ENCODE peak calls at places on chromosomes 12 and 14, in four cellular contexts. K, R, V and S are unnamed samples.

GRCh38 chr14:66141733-66142132 is 344.4 kb upstream of the CCDC196 start:
- DNase-seq in K (no peak), R (no peak), V (no peak), S (no peak)

GRCh38 chr14:100835278-100836052 is 9.5 kb downstream of the MEG3 start:
- DNase-seq in K (no peak), R (no peak), V (no peak), S (no peak)

GRCh38 chr12:123075591-123076171 is 75.2 kb downstream of the PITPNM2 start:
- DNase-seq in K (peak), R (peak), V (peak), S (peak)

GRCh38 chr14:78253986-78254385 is 83.8 kb downstream of the NRXN3 start:
- DNase-seq in K (no peak), R (no peak), V (no peak), S (no peak)

GRCh38 chr14:85487215-85487614 is 42.7 kb upstream of the FLRT2 start:
- DNase-seq in K (no peak), R (peak), V (no peak), S (no peak)

GRCh38 chr12:28611115-28611435 is 420.8 kb downstream of the CCDC91 start:
- DNase-seq in K (no peak), R (peak), V (no peak), S (no peak)

GRCh38 chr14:43894534-43894933 is 612.5 kb downstream of the FSCB start:
- DNase-seq in K (no peak), R (peak), V (no peak), S (no peak)

GRCh38 chr12:96108321-96108720 is 72.9 kb upstream of the LTA4H start:
- DNase-seq in K (no peak), R (no peak), V (no peak), S (no peak)

GRCh38 chr14:72599579-72600470 is 294.1 kb downstream of the DPF3 start:
- DNase-seq in K (no peak), R (no peak), V (no peak), S (no peak)

GRCh38 chr14:38432186-38432585 is 176.3 kb upstream of the CLEC14A start:
- DNase-seq in K (no peak), R (no peak), V (no peak), S (no peak)

GRCh38 chr12:116876151-116876869 is 4.9 kb downstream of the HRK start:
- DNase-seq in K (no peak), R (no peak), V (no peak), S (no peak)

GRCh38 chr12:98532687-98533304 is 17.4 kb downstream of the TMPO start:
- DNase-seq in K (no peak), R (peak), V (peak), S (peak)

GRCh38 chr12:91109148-91109564 is 2.1 kb downstream of the LUM start:
- DNase-seq in K (peak), R (peak), V (peak), S (peak)

GRCh38 chr12:45785315-45785714 is 55.8 kb downstream of the ARID2 start:
- DNase-seq in K (no peak), R (no peak), V (no peak), S (no peak)

GRCh38 chr12:32031109-32031508 is 71.9 kb downstream of the RESF1 start:
- DNase-seq in K (no peak), R (no peak), V (no peak), S (no peak)

GRCh38 chr12:93813181-93813580 is 136.0 kb downstream of the CRADD start:
- DNase-seq in K (no peak), R (no peak), V (no peak), S (no peak)

GRCh38 chr14:82080319-82080718 is 546.7 kb upstream of the SEL1L start:
- DNase-seq in K (peak), R (no peak), V (no peak), S (no peak)

GRCh38 chr12:25970082-25970481 is 11.6 kb downstream of the RASSF8 start:
- DNase-seq in K (no peak), R (no peak), V (no peak), S (no peak)

GRCh38 chr12:65269603-65270002 is 8.9 kb upstream of the MSRB3 start:
- DNase-seq in K (no peak), R (peak), V (no peak), S (no peak)

GRCh38 chr12:127343941-127344340 is 923.0 kb upstream of the TMEM132C start:
- DNase-seq in K (no peak), R (no peak), V (no peak), S (no peak)

GRCh38 chr14:65287264-65288131 is 125.0 kb upstream of the FUT8 start:
- DNase-seq in K (no peak), R (no peak), V (no peak), S (no peak)

GRCh38 chr12:94557896-94558295 is 92.5 kb downstream of the TMCC3 start:
- DNase-seq in K (no peak), R (no peak), V (no peak), S (no peak)

GRCh38 chr12:51377099-51377984 is 13.9 kb downstream of the GALNT6 start:
- DNase-seq in K (no peak), R (no peak), V (no peak), S (no peak)

GRCh38 chr14:72752034-72752412 is 141.9 kb downstream of the DPF3 start:
- DNase-seq in K (no peak), R (no peak), V (no peak), S (no peak)

GRCh38 chr12:127625372-127625771 is 641.6 kb upstream of the TMEM132C start:
- DNase-seq in K (no peak), R (no peak), V (no peak), S (no peak)

GRCh38 chr12:125240717-125241116 is 175.5 kb downstream of the AACS start:
- DNase-seq in K (no peak), R (no peak), V (no peak), S (no peak)

GRCh38 chr14:96363751-96364336 is 518 bp downstream of the GSKIP start:
- DNase-seq in K (no peak), R (peak), V (no peak), S (peak)

GRCh38 chr14:87643005-87643404 is 350.0 kb downstream of the GALC start:
- DNase-seq in K (no peak), R (peak), V (no peak), S (no peak)

GRCh38 chr12:46933947-46934346 is 108.2 kb upstream of the SLC38A4 start:
- DNase-seq in K (no peak), R (peak), V (peak), S (peak)

GRCh38 chr12:13195848-13196301 is 651 bp upstream of the EMP1 start:
- DNase-seq in K (no peak), R (peak), V (no peak), S (no peak)

GRCh38 chr14:23566782-23567185 is 807 bp downstream of the AP1G2 start:
- DNase-seq in K (no peak), R (peak), V (no peak), S (no peak)

GRCh38 chr12:9870311-9870866 is 1.2 kb upstream of the CLEC2B start:
- DNase-seq in K (no peak), R (peak), V (no peak), S (no peak)
- H3K4me3 ChIP-seq in K (no peak), R (no peak), V (no peak), S (no peak)

DNA sequence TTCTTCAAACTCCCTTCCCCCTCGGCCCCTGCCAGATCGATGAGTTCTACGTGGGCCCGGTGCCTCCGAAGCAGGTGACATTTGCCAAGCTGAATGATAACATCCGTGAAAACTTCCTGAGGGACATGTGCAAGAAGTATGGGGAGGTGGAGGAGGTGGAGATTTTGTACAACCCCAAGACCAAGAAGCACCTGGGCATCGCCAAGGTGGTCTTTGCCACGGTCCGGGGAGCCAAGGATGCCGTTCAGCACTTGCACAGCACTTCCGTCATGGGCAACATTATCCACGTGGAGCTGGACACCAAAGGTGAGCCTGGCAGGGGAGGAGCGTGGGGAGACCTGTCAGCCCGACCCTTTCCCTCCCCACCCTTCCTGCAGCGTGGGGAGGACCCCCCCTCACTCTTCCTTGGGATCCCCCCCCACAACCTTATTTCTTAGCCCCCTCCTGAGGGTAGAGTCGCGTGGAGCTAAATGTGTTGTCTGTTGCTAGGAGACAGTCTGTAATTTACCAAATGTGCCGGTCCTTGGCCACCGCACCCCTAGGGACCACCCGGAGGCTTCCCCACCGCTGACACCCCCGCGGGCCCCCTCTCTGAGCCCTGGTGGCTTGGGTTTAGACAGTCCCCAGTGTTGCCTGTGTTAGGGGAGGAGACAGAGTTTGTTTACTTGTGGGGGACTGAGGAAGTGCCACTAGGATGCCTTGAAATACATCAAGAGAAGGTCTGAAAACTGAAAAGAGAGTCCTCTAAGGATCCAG is 2.2 kb downstream of the SETD1B start:
- DNase-seq in K (no peak), R (peak), V (no peak), S (no peak)
- H3K14ac ChIP-seq in K (no peak), R (no peak), V (no peak), S (no peak)

GRCh38 chr12:111769599-111769998 is 2.9 kb downstream of the ALDH2 start:
- DNase-seq in K (no peak), R (no peak), V (no peak), S (no peak)

GRCh38 chr12:111768159-111768895 is 1.6 kb downstream of the ALDH2 start:
- DNase-seq in K (no peak), R (no peak), V (no peak), S (no peak)

GRCh38 chr12:111764120-111764821 is 2.5 kb upstream of the ALDH2 start:
- DNase-seq in K (no peak), R (no peak), V (no peak), S (no peak)

GRCh38 chr12:111767362-111768158 is 827 bp downstream of the ALDH2 start:
- DNase-seq in K (no peak), R (peak), V (no peak), S (peak)

GRCh38 chr12:111766608-111767361 is at the start of gene ALDH2:
- DNase-seq in K (peak), R (peak), V (peak), S (peak)
- H2BK12ac ChIP-seq in K (peak), R (peak), V (peak), S (peak)

GRCh38 chr12:121826318-121826954 is 22.6 kb downstream of the SETD1B start:
- DNase-seq in K (no peak), R (no peak), V (no peak), S (no peak)
- H3K4me3 ChIP-seq in K (no peak), R (no peak), V (no peak), S (no peak)

GRCh38 chr12:42481368-42481767 is 108.2 kb downstream of the PRICKLE1 start:
- DNase-seq in K (peak), R (no peak), V (no peak), S (no peak)
- H3K14ac ChIP-seq in K (no peak), R (no peak), V (no peak), S (no peak)

GRCh38 chr12:43281563-43281962 is 270.4 kb downstream of the ADAMTS20 start:
- DNase-seq in K (no peak), R (no peak), V (no peak), S (no peak)
- H2BK12ac ChIP-seq in K (no peak), R (no peak), V (no peak), S (no peak)

GRCh38 chr12:121227294-121227693 is 17.4 kb downstream of the P2RX4 start:
- DNase-seq in K (no peak), R (no peak), V (no peak), S (peak)
- H3K4me3 ChIP-seq in K (no peak), R (no peak), V (no peak), S (no peak)